ENCODE peak calls at places on chromosomes 11 and 22, in nine cellular contexts. E, K, B, C, U, W, H, A and P are unnamed samples.
A peak's percentile ranks its signal among the peaks of the same experiment; 100 is the strongest.

GRCh38 chr22:33326540-33327295 is 268.5 kb upstream of the SYN3 start:
- DNase-seq in E (no peak), K (no peak), B (no peak), C (no peak), U (no peak), W (no peak), H (no peak), A (no peak), P (no peak)

GRCh38 chr11:35798423-35798822 is 135.8 kb downstream of the TRIM44 start:
- DNase-seq in E (no peak), K (no peak), B (no peak), C (peak; percentile 68), U (no peak), W (no peak), H (no peak), A (no peak), P (no peak)

GRCh38 chr11:114064216-114064615 is 4.7 kb downstream of the ZBTB16 start:
- DNase-seq in E (no peak), K (no peak), B (no peak), C (no peak), U (no peak), W (no peak), H (no peak), A (no peak), P (no peak)

GRCh38 chr11:130999992-131000770 is 83.9 kb upstream of the SNX19 start:
- DNase-seq in E (peak; percentile 87), K (no peak), B (no peak), C (peak; percentile 99), U (no peak), W (no peak), H (peak; percentile 88), A (no peak), P (peak; percentile 86)

GRCh38 chr11:2380807-2381350 is 3.8 kb downstream of the CD81 start:
- DNase-seq in E (no peak), K (no peak), B (peak; percentile 59), C (no peak), U (no peak), W (peak; percentile 75), H (no peak), A (no peak), P (peak; percentile 52)

GRCh38 chr11:12179019-12179418 is 68.6 kb downstream of the MICAL2 start:
- DNase-seq in E (no peak), K (no peak), B (no peak), C (no peak), U (no peak), W (no peak), H (no peak), A (no peak), P (no peak)

GRCh38 chr22:28015056-28015445 is 96.0 kb upstream of the PITPNB start:
- DNase-seq in E (no peak), K (no peak), B (no peak), C (no peak), U (no peak), W (no peak), H (no peak), A (peak; percentile 17), P (no peak)

GRCh38 chr22:22943521-22944267 is 56.1 kb downstream of the IGLL5 start:
- DNase-seq in E (no peak), K (no peak), B (no peak), C (no peak), U (no peak), W (peak; percentile 1), H (no peak), A (no peak), P (no peak)

GRCh38 chr11:105689636-105690035 is 79.8 kb downstream of the GRIA4 start:
- DNase-seq in E (no peak), K (no peak), B (no peak), C (no peak), U (no peak), W (no peak), H (no peak), A (no peak), P (no peak)

GRCh38 chr11:120500414-120500936 is 11.1 kb upstream of the GRIK4 start:
- DNase-seq in E (no peak), K (no peak), B (no peak), C (no peak), U (no peak), W (no peak), H (peak; percentile 19), A (no peak), P (no peak)

GRCh38 chr11:112523477-112523876 is 262.8 kb upstream of the PLET1 start:
- DNase-seq in E (no peak), K (no peak), B (no peak), C (peak; percentile 46), U (no peak), W (peak; percentile 31), H (no peak), A (no peak), P (peak; percentile 30)

GRCh38 chr11:125494987-125495725 is 909 bp downstream of the FEZ1 start:
- DNase-seq in E (no peak), K (no peak), B (peak; percentile 37), C (peak; percentile 69), U (no peak), W (peak; percentile 12), H (no peak), A (no peak), P (peak; percentile 26)

GRCh38 chr11:117159892-117160291 is 15.8 kb downstream of the PAFAH1B2 start:
- DNase-seq in E (no peak), K (no peak), B (no peak), C (no peak), U (no peak), W (no peak), H (no peak), A (no peak), P (no peak)

GRCh38 chr11:69051381-69052342 is 2.9 kb downstream of the TPCN2 start:
- DNase-seq in E (no peak), K (no peak), B (no peak), C (no peak), U (no peak), W (no peak), H (no peak), A (no peak), P (no peak)

GRCh38 chr22:25880524-25880923 is 138.5 kb downstream of the MYO18B start:
- DNase-seq in E (no peak), K (no peak), B (no peak), C (no peak), U (no peak), W (no peak), H (no peak), A (no peak), P (no peak)

GRCh38 chr11:113874920-113875413 is 405 bp downstream of the USP28 start:
- DNase-seq in E (no peak), K (no peak), B (no peak), C (peak; percentile 25), U (peak; percentile 54), W (no peak), H (no peak), A (no peak), P (peak; percentile 40)

GRCh38 chr22:35783943-35784614 is 66.4 kb downstream of the APOL5 start:
- DNase-seq in E (no peak), K (no peak), B (no peak), C (peak; percentile 72), U (no peak), W (no peak), H (peak; percentile 53), A (no peak), P (no peak)

GRCh38 chr11:62875698-62876483 is 4.8 kb upstream of the SLC3A2 start:
- DNase-seq in E (no peak), K (no peak), B (no peak), C (no peak), U (no peak), W (no peak), H (no peak), A (no peak), P (peak; percentile 31)

GRCh38 chr11:70828498-70829159 is 423.7 kb downstream of the SHANK2 start:
- DNase-seq in E (no peak), K (no peak), B (no peak), C (no peak), U (no peak), W (no peak), H (no peak), A (peak; percentile 52), P (no peak)

GRCh38 chr11:67463680-67464410 is 5.2 kb downstream of the TMEM134 start:
- DNase-seq in E (no peak), K (no peak), B (no peak), C (peak; percentile 60), U (no peak), W (peak; percentile 34), H (no peak), A (no peak), P (no peak)

GRCh38 chr11:81394324-81394723 is 1339.3 kb downstream of the FAM181B start:
- DNase-seq in E (no peak), K (no peak), B (no peak), C (no peak), U (no peak), W (no peak), H (no peak), A (no peak), P (no peak)

GRCh38 chr22:17601031-17601430 is 27.5 kb downstream of the ATP6V1E1 start:
- DNase-seq in E (no peak), K (no peak), B (no peak), C (no peak), U (no peak), W (no peak), H (no peak), A (no peak), P (no peak)

GRCh38 chr11:26753738-26754504 is 32.1 kb upstream of the SLC5A12 start:
- DNase-seq in E (peak; percentile 13), K (no peak), B (no peak), C (peak; percentile 63), U (no peak), W (peak; percentile 18), H (peak; percentile 26), A (peak; percentile 72), P (peak; percentile 91)

GRCh38 chr11:62438641-62439040 is 19.8 kb downstream of the SCGB1A1 start:
- DNase-seq in E (no peak), K (no peak), B (no peak), C (no peak), U (no peak), W (no peak), H (no peak), A (no peak), P (no peak)

GRCh38 chr11:73193251-73194033 is 24.6 kb upstream of the P2RY2 start:
- DNase-seq in E (no peak), K (no peak), B (peak; percentile 49), C (peak; percentile 40), U (no peak), W (no peak), H (no peak), A (no peak), P (no peak)

GRCh38 chr11:116750070-116750718 is 22.6 kb downstream of the BUD13 start:
- DNase-seq in E (no peak), K (no peak), B (no peak), C (no peak), U (no peak), W (no peak), H (no peak), A (no peak), P (no peak)

GRCh38 chr11:68314886-68315580 is 2.6 kb downstream of the LRP5 start:
- DNase-seq in E (no peak), K (no peak), B (no peak), C (peak; percentile 68), U (no peak), W (peak; percentile 63), H (no peak), A (no peak), P (peak; percentile 51)

GRCh38 chr11:33970984-33971466 is 79.1 kb upstream of the LMO2 start:
- DNase-seq in E (peak; percentile 25), K (no peak), B (peak; percentile 76), C (peak; percentile 47), U (no peak), W (peak; percentile 59), H (no peak), A (peak; percentile 64), P (peak; percentile 80)

GRCh38 chr11:13924801-13925327 is 37.7 kb upstream of the SPON1 start:
- DNase-seq in E (no peak), K (no peak), B (no peak), C (no peak), U (no peak), W (no peak), H (no peak), A (no peak), P (peak; percentile 4)

GRCh38 chr11:121451982-121452608 is at the start of gene SORL1:
- DNase-seq in E (no peak), K (peak; percentile 53), B (peak; percentile 80), C (peak; percentile 38), U (peak; percentile 80), W (peak; percentile 66), H (no peak), A (peak; percentile 12), P (peak; percentile 36)